ENCODE peak calls at places on chromosomes 1 and 21, in six cellular contexts. One of them, this sample, is unnamed.

GRCh38 chr21:35190201-35190701 is 141.1 kb upstream of the RUNX1 start:
- DNase-seq in heart left ventricle: no peak
- DNase-seq in HS-27A: no peak
- DNase-seq in HT-29: no peak
- DNase-seq in stimulated activated CD4-positive, alpha-beta T cell treated with anti-CD3 and anti-CD28 coated beads, Interleukin-2, amount 100 ng/mL, for 48 hours: no peak
- DNase-seq in left ventricle myocardium superior: no peak
- DNase-seq in this sample: no peak

GRCh38 chr21:26147535-26147934 is 23.0 kb downstream of the APP start:
- DNase-seq in left ventricle myocardium superior: no peak
- DNase-seq in HS-27A: no peak
- DNase-seq in HT-29: no peak
- DNase-seq in heart left ventricle: no peak
- DNase-seq in stimulated activated CD4-positive, alpha-beta T cell treated with anti-CD3 and anti-CD28 coated beads, Interleukin-2, amount 100 ng/mL, for 48 hours: no peak
- DNase-seq in this sample: peak

GRCh38 chr1:103517380-103518047 is 8.0 kb upstream of the RNPC3 start:
- DNase-seq in HT-29: no peak
- DNase-seq in left ventricle myocardium superior: no peak
- DNase-seq in HS-27A: no peak
- DNase-seq in heart left ventricle: no peak
- DNase-seq in stimulated activated CD4-positive, alpha-beta T cell treated with anti-CD3 and anti-CD28 coated beads, Interleukin-2, amount 100 ng/mL, for 48 hours: no peak
- DNase-seq in this sample: no peak

GRCh38 chr1:13432251-13432650 is 22.0 kb downstream of the PRAMEF20 start:
- DNase-seq in HS-27A: no peak
- DNase-seq in stimulated activated CD4-positive, alpha-beta T cell treated with anti-CD3 and anti-CD28 coated beads, Interleukin-2, amount 100 ng/mL, for 48 hours: no peak
- DNase-seq in HT-29: no peak
- DNase-seq in left ventricle myocardium superior: no peak
- DNase-seq in heart left ventricle: no peak
- DNase-seq in this sample: no peak

GRCh38 chr1:12309783-12310742 is 80.2 kb downstream of the VPS13D start:
- DNase-seq in heart left ventricle: no peak
- DNase-seq in left ventricle myocardium superior: no peak
- DNase-seq in HS-27A: no peak
- DNase-seq in HT-29: no peak
- DNase-seq in stimulated activated CD4-positive, alpha-beta T cell treated with anti-CD3 and anti-CD28 coated beads, Interleukin-2, amount 100 ng/mL, for 48 hours: no peak
- DNase-seq in this sample: no peak

GRCh38 chr1:152035406-152036315 is 1.1 kb downstream of the S100A11 start:
- DNase-seq in HT-29: peak
- DNase-seq in HS-27A: no peak
- DNase-seq in stimulated activated CD4-positive, alpha-beta T cell treated with anti-CD3 and anti-CD28 coated beads, Interleukin-2, amount 100 ng/mL, for 48 hours: no peak
- DNase-seq in heart left ventricle: no peak
- DNase-seq in left ventricle myocardium superior: no peak
- DNase-seq in this sample: peak

GRCh38 chr1:5161372-5161771 is 507.0 kb downstream of the AJAP1 start:
- DNase-seq in heart left ventricle: no peak
- DNase-seq in HS-27A: no peak
- DNase-seq in stimulated activated CD4-positive, alpha-beta T cell treated with anti-CD3 and anti-CD28 coated beads, Interleukin-2, amount 100 ng/mL, for 48 hours: no peak
- DNase-seq in HT-29: no peak
- DNase-seq in left ventricle myocardium superior: no peak
- DNase-seq in this sample: no peak

GRCh38 chr1:228364706-228365213 is 41.9 kb downstream of the TRIM11 start:
- DNase-seq in heart left ventricle: peak
- DNase-seq in left ventricle myocardium superior: peak
- DNase-seq in HS-27A: no peak
- DNase-seq in HT-29: no peak
- DNase-seq in stimulated activated CD4-positive, alpha-beta T cell treated with anti-CD3 and anti-CD28 coated beads, Interleukin-2, amount 100 ng/mL, for 48 hours: no peak
- DNase-seq in this sample: no peak

GRCh38 chr1:41683681-41684500 is 199.4 kb upstream of the EDN2 start:
- DNase-seq in HT-29: peak
- DNase-seq in heart left ventricle: peak
- DNase-seq in HS-27A: no peak
- DNase-seq in stimulated activated CD4-positive, alpha-beta T cell treated with anti-CD3 and anti-CD28 coated beads, Interleukin-2, amount 100 ng/mL, for 48 hours: no peak
- DNase-seq in left ventricle myocardium superior: no peak
- DNase-seq in this sample: peak

GRCh38 chr1:34762474-34763141 is 3.1 kb downstream of the GJB4 start:
- DNase-seq in heart left ventricle: no peak
- DNase-seq in left ventricle myocardium superior: no peak
- DNase-seq in HS-27A: no peak
- DNase-seq in stimulated activated CD4-positive, alpha-beta T cell treated with anti-CD3 and anti-CD28 coated beads, Interleukin-2, amount 100 ng/mL, for 48 hours: no peak
- DNase-seq in HT-29: no peak
- DNase-seq in this sample: no peak

GRCh38 chr1:204199579-204199978 is 3.3 kb upstream of the KISS1 start:
- DNase-seq in HS-27A: no peak
- DNase-seq in left ventricle myocardium superior: peak
- DNase-seq in stimulated activated CD4-positive, alpha-beta T cell treated with anti-CD3 and anti-CD28 coated beads, Interleukin-2, amount 100 ng/mL, for 48 hours: no peak
- DNase-seq in HT-29: no peak
- DNase-seq in heart left ventricle: no peak
- DNase-seq in this sample: no peak

GRCh38 chr1:189708674-189709073 is 769.0 kb downstream of the BRINP3 start:
- DNase-seq in stimulated activated CD4-positive, alpha-beta T cell treated with anti-CD3 and anti-CD28 coated beads, Interleukin-2, amount 100 ng/mL, for 48 hours: no peak
- DNase-seq in HS-27A: no peak
- DNase-seq in HT-29: peak
- DNase-seq in heart left ventricle: no peak
- DNase-seq in left ventricle myocardium superior: no peak
- DNase-seq in this sample: no peak

GRCh38 chr1:13901041-13901440 is 201.1 kb downstream of the PRDM2 start:
- DNase-seq in left ventricle myocardium superior: no peak
- DNase-seq in HS-27A: no peak
- DNase-seq in HT-29: no peak
- DNase-seq in stimulated activated CD4-positive, alpha-beta T cell treated with anti-CD3 and anti-CD28 coated beads, Interleukin-2, amount 100 ng/mL, for 48 hours: no peak
- DNase-seq in heart left ventricle: no peak
- DNase-seq in this sample: no peak

GRCh38 chr21:41961282-41961701 is 7.5 kb upstream of the C2CD2 start:
- DNase-seq in heart left ventricle: no peak
- DNase-seq in HT-29: no peak
- DNase-seq in HS-27A: no peak
- DNase-seq in left ventricle myocardium superior: no peak
- DNase-seq in stimulated activated CD4-positive, alpha-beta T cell treated with anti-CD3 and anti-CD28 coated beads, Interleukin-2, amount 100 ng/mL, for 48 hours: no peak
- DNase-seq in this sample: peak

GRCh38 chr21:42236693-42237092 is 17.8 kb downstream of the ABCG1 start:
- DNase-seq in stimulated activated CD4-positive, alpha-beta T cell treated with anti-CD3 and anti-CD28 coated beads, Interleukin-2, amount 100 ng/mL, for 48 hours: no peak
- DNase-seq in HS-27A: no peak
- DNase-seq in HT-29: no peak
- DNase-seq in heart left ventricle: no peak
- DNase-seq in left ventricle myocardium superior: no peak
- DNase-seq in this sample: no peak

GRCh38 chr1:47993356-47993755 is 3.8 kb downstream of the TRABD2B start:
- DNase-seq in left ventricle myocardium superior: no peak
- DNase-seq in HS-27A: no peak
- DNase-seq in heart left ventricle: no peak
- DNase-seq in HT-29: no peak
- DNase-seq in stimulated activated CD4-positive, alpha-beta T cell treated with anti-CD3 and anti-CD28 coated beads, Interleukin-2, amount 100 ng/mL, for 48 hours: no peak
- DNase-seq in this sample: no peak

GRCh38 chr1:180548686-180549326 is 10.0 kb upstream of the OVAAL start:
- DNase-seq in HS-27A: no peak
- DNase-seq in stimulated activated CD4-positive, alpha-beta T cell treated with anti-CD3 and anti-CD28 coated beads, Interleukin-2, amount 100 ng/mL, for 48 hours: no peak
- DNase-seq in heart left ventricle: no peak
- DNase-seq in left ventricle myocardium superior: no peak
- DNase-seq in HT-29: no peak
- DNase-seq in this sample: no peak

GRCh38 chr1:16409536-16410152 is 27.6 kb downstream of the SPATA21 start:
- DNase-seq in left ventricle myocardium superior: no peak
- DNase-seq in HS-27A: no peak
- DNase-seq in heart left ventricle: peak
- DNase-seq in HT-29: no peak
- DNase-seq in stimulated activated CD4-positive, alpha-beta T cell treated with anti-CD3 and anti-CD28 coated beads, Interleukin-2, amount 100 ng/mL, for 48 hours: no peak
- DNase-seq in this sample: no peak

GRCh38 chr1:204362984-204363334 is 3.2 kb upstream of the PLEKHA6 start:
- DNase-seq in HT-29: no peak
- DNase-seq in HS-27A: no peak
- DNase-seq in heart left ventricle: no peak
- DNase-seq in stimulated activated CD4-positive, alpha-beta T cell treated with anti-CD3 and anti-CD28 coated beads, Interleukin-2, amount 100 ng/mL, for 48 hours: no peak
- DNase-seq in left ventricle myocardium superior: no peak
- DNase-seq in this sample: no peak

GRCh38 chr1:64578270-64578973 is 108.5 kb downstream of the CACHD1 start:
- DNase-seq in HT-29: no peak
- DNase-seq in left ventricle myocardium superior: peak
- DNase-seq in stimulated activated CD4-positive, alpha-beta T cell treated with anti-CD3 and anti-CD28 coated beads, Interleukin-2, amount 100 ng/mL, for 48 hours: no peak
- DNase-seq in heart left ventricle: no peak
- DNase-seq in HS-27A: no peak
- DNase-seq in this sample: no peak

GRCh38 chr1:68051475-68051874 is 1.0 kb upstream of the DIRAS3 start:
- DNase-seq in HT-29: no peak
- DNase-seq in HS-27A: no peak
- DNase-seq in left ventricle myocardium superior: peak
- DNase-seq in heart left ventricle: peak
- DNase-seq in stimulated activated CD4-positive, alpha-beta T cell treated with anti-CD3 and anti-CD28 coated beads, Interleukin-2, amount 100 ng/mL, for 48 hours: no peak
- DNase-seq in this sample: peak

GRCh38 chr1:62989497-62989896 is 205.6 kb downstream of the ATG4C start:
- DNase-seq in left ventricle myocardium superior: no peak
- DNase-seq in HS-27A: no peak
- DNase-seq in heart left ventricle: no peak
- DNase-seq in HT-29: no peak
- DNase-seq in stimulated activated CD4-positive, alpha-beta T cell treated with anti-CD3 and anti-CD28 coated beads, Interleukin-2, amount 100 ng/mL, for 48 hours: no peak
- DNase-seq in this sample: no peak

GRCh38 chr1:212247179-212247721 is 38.0 kb upstream of the PPP2R5A start:
- DNase-seq in left ventricle myocardium superior: peak
- DNase-seq in HT-29: no peak
- DNase-seq in heart left ventricle: no peak
- DNase-seq in stimulated activated CD4-positive, alpha-beta T cell treated with anti-CD3 and anti-CD28 coated beads, Interleukin-2, amount 100 ng/mL, for 48 hours: no peak
- DNase-seq in HS-27A: no peak
- DNase-seq in this sample: peak

GRCh38 chr1:230869499-230869898 is 1.2 kb upstream of the C1orf198 start:
- DNase-seq in HT-29: no peak
- DNase-seq in left ventricle myocardium superior: no peak
- DNase-seq in heart left ventricle: no peak
- DNase-seq in HS-27A: no peak
- DNase-seq in stimulated activated CD4-positive, alpha-beta T cell treated with anti-CD3 and anti-CD28 coated beads, Interleukin-2, amount 100 ng/mL, for 48 hours: no peak
- DNase-seq in this sample: no peak

GRCh38 chr1:24915819-24916602 is 14.1 kb downstream of the RUNX3 start:
- DNase-seq in left ventricle myocardium superior: no peak
- DNase-seq in heart left ventricle: no peak
- DNase-seq in HT-29: no peak
- DNase-seq in stimulated activated CD4-positive, alpha-beta T cell treated with anti-CD3 and anti-CD28 coated beads, Interleukin-2, amount 100 ng/mL, for 48 hours: no peak
- DNase-seq in HS-27A: no peak
- DNase-seq in this sample: no peak

GRCh38 chr1:103469801-103470200 is 55.7 kb upstream of the RNPC3 start:
- DNase-seq in HS-27A: no peak
- DNase-seq in heart left ventricle: no peak
- DNase-seq in left ventricle myocardium superior: no peak
- DNase-seq in HT-29: no peak
- DNase-seq in stimulated activated CD4-positive, alpha-beta T cell treated with anti-CD3 and anti-CD28 coated beads, Interleukin-2, amount 100 ng/mL, for 48 hours: no peak
- DNase-seq in this sample: no peak

GRCh38 chr1:55363261-55363660 is 148.1 kb upstream of the USP24 start:
- DNase-seq in left ventricle myocardium superior: no peak
- DNase-seq in stimulated activated CD4-positive, alpha-beta T cell treated with anti-CD3 and anti-CD28 coated beads, Interleukin-2, amount 100 ng/mL, for 48 hours: no peak
- DNase-seq in heart left ventricle: no peak
- DNase-seq in HS-27A: no peak
- DNase-seq in HT-29: no peak
- DNase-seq in this sample: no peak

GRCh38 chr1:220189750-220190347 is 82.4 kb downstream of the RAB3GAP2 start:
- DNase-seq in stimulated activated CD4-positive, alpha-beta T cell treated with anti-CD3 and anti-CD28 coated beads, Interleukin-2, amount 100 ng/mL, for 48 hours: no peak
- DNase-seq in HT-29: peak
- DNase-seq in HS-27A: no peak
- DNase-seq in left ventricle myocardium superior: no peak
- DNase-seq in heart left ventricle: no peak
- DNase-seq in this sample: peak

GRCh38 chr1:115348636-115349035 is 10.6 kb upstream of the NGF start:
- DNase-seq in left ventricle myocardium superior: no peak
- DNase-seq in HS-27A: no peak
- DNase-seq in stimulated activated CD4-positive, alpha-beta T cell treated with anti-CD3 and anti-CD28 coated beads, Interleukin-2, amount 100 ng/mL, for 48 hours: no peak
- DNase-seq in heart left ventricle: no peak
- DNase-seq in HT-29: no peak
- DNase-seq in this sample: no peak

GRCh38 chr1:246304468-246305259 is 202.4 kb downstream of the SMYD3 start:
- DNase-seq in left ventricle myocardium superior: no peak
- DNase-seq in HS-27A: no peak
- DNase-seq in heart left ventricle: no peak
- DNase-seq in HT-29: no peak
- DNase-seq in stimulated activated CD4-positive, alpha-beta T cell treated with anti-CD3 and anti-CD28 coated beads, Interleukin-2, amount 100 ng/mL, for 48 hours: no peak
- DNase-seq in this sample: no peak

GRCh38 chr1:177650947-177651346 is 318.9 kb downstream of the SEC16B start:
- DNase-seq in HS-27A: no peak
- DNase-seq in heart left ventricle: no peak
- DNase-seq in HT-29: no peak
- DNase-seq in left ventricle myocardium superior: peak
- DNase-seq in stimulated activated CD4-positive, alpha-beta T cell treated with anti-CD3 and anti-CD28 coated beads, Interleukin-2, amount 100 ng/mL, for 48 hours: no peak
- DNase-seq in this sample: no peak

GRCh38 chr1:27960762-27961645 is 1.2 kb downstream of the XKR8 start:
- DNase-seq in HT-29: peak
- DNase-seq in HS-27A: no peak
- DNase-seq in stimulated activated CD4-positive, alpha-beta T cell treated with anti-CD3 and anti-CD28 coated beads, Interleukin-2, amount 100 ng/mL, for 48 hours: no peak
- DNase-seq in heart left ventricle: no peak
- DNase-seq in left ventricle myocardium superior: no peak
- DNase-seq in this sample: peak

GRCh38 chr1:52426391-52426790 is 22.0 kb downstream of the PRPF38A start:
- DNase-seq in HT-29: no peak
- DNase-seq in left ventricle myocardium superior: no peak
- DNase-seq in HS-27A: no peak
- DNase-seq in stimulated activated CD4-positive, alpha-beta T cell treated with anti-CD3 and anti-CD28 coated beads, Interleukin-2, amount 100 ng/mL, for 48 hours: no peak
- DNase-seq in heart left ventricle: no peak
- DNase-seq in this sample: no peak

GRCh38 chr1:68175621-68176398 is 56.5 kb downstream of the WLS start:
- DNase-seq in HS-27A: no peak
- DNase-seq in left ventricle myocardium superior: no peak
- DNase-seq in HT-29: peak
- DNase-seq in stimulated activated CD4-positive, alpha-beta T cell treated with anti-CD3 and anti-CD28 coated beads, Interleukin-2, amount 100 ng/mL, for 48 hours: no peak
- DNase-seq in heart left ventricle: no peak
- DNase-seq in this sample: peak

GRCh38 chr1:37901191-37901892 is 42.0 kb upstream of the MTF1 start:
- DNase-seq in left ventricle myocardium superior: no peak
- DNase-seq in heart left ventricle: no peak
- DNase-seq in HT-29: no peak
- DNase-seq in stimulated activated CD4-positive, alpha-beta T cell treated with anti-CD3 and anti-CD28 coated beads, Interleukin-2, amount 100 ng/mL, for 48 hours: no peak
- DNase-seq in HS-27A: no peak
- DNase-seq in this sample: no peak

GRCh38 chr1:155598842-155599331 is 11.1 kb upstream of the MSTO1 start:
- DNase-seq in stimulated activated CD4-positive, alpha-beta T cell treated with anti-CD3 and anti-CD28 coated beads, Interleukin-2, amount 100 ng/mL, for 48 hours: no peak
- DNase-seq in heart left ventricle: no peak
- DNase-seq in left ventricle myocardium superior: peak
- DNase-seq in HT-29: no peak
- DNase-seq in HS-27A: no peak
- DNase-seq in this sample: peak

GRCh38 chr1:45001011-45001481 is 10.1 kb downstream of the HECTD3 start:
- DNase-seq in heart left ventricle: no peak
- DNase-seq in left ventricle myocardium superior: no peak
- DNase-seq in HS-27A: no peak
- DNase-seq in stimulated activated CD4-positive, alpha-beta T cell treated with anti-CD3 and anti-CD28 coated beads, Interleukin-2, amount 100 ng/mL, for 48 hours: no peak
- DNase-seq in HT-29: peak
- DNase-seq in this sample: no peak

GRCh38 chr1:201602413-201603265 is 63.7 kb downstream of the NAV1 start:
- DNase-seq in heart left ventricle: no peak
- DNase-seq in HS-27A: peak
- DNase-seq in stimulated activated CD4-positive, alpha-beta T cell treated with anti-CD3 and anti-CD28 coated beads, Interleukin-2, amount 100 ng/mL, for 48 hours: no peak
- DNase-seq in left ventricle myocardium superior: no peak
- DNase-seq in HT-29: no peak
- DNase-seq in this sample: peak